ENCODE peak calls at places on chromosomes 11 and 22, in nine cellular contexts. T, M, I, H, P, E, V, Z and X are unnamed samples.

GRCh38 chr22:43515902-43516301 is 104.1 kb downstream of the MPPED1 start:
- DNase-seq in Z (no peak), M (no peak), E (no peak), I (no peak), H (no peak), V (no peak), P (no peak), T (peak), X (no peak)

GRCh38 chr11:44624761-44625221 is 59.3 kb downstream of the CD82 start:
- DNase-seq in T (peak), I (no peak), V (no peak), H (no peak), M (no peak), P (no peak), Z (no peak), E (no peak), X (no peak)

GRCh38 chr11:128424271-128424709 is 163.1 kb downstream of the ETS1 start:
- DNase-seq in I (no peak), H (no peak), V (no peak), E (peak), M (peak), T (peak), Z (peak), P (no peak), X (no peak)

GRCh38 chr11:112996924-112997323 is 35.7 kb downstream of the NCAM1 start:
- DNase-seq in M (no peak), V (no peak), E (no peak), Z (no peak), T (no peak), H (no peak), I (no peak), P (no peak), X (no peak)

GRCh38 chr22:49971232-49972162 is 10.9 kb downstream of the PIM3 start:
- DNase-seq in M (peak), T (peak), P (no peak), I (peak), V (peak), Z (peak), H (no peak), E (peak), X (no peak)

GRCh38 chr22:48576333-48577013 is 1251.2 kb downstream of the BRD1 start:
- DNase-seq in M (no peak), P (no peak), Z (peak), V (no peak), H (no peak), I (no peak), T (peak), E (no peak), X (no peak)

GRCh38 chr11:123255909-123256308 is 60.9 kb upstream of the CLMP start:
- DNase-seq in H (no peak), V (no peak), Z (no peak), T (no peak), P (no peak), I (no peak), E (peak), M (no peak), X (no peak)

GRCh38 chr11:34317666-34318065 is 40.1 kb downstream of the ABTB2 start:
- DNase-seq in V (no peak), P (no peak), E (no peak), Z (no peak), H (no peak), T (no peak), I (no peak), M (no peak), X (no peak)

GRCh38 chr22:32733196-32733595 is 68.3 kb upstream of the TIMP3 start:
- DNase-seq in Z (no peak), V (no peak), P (no peak), T (no peak), I (no peak), H (no peak), E (no peak), M (no peak), X (no peak)

GRCh38 chr22:46931881-46932280 is 169.4 kb downstream of the TBC1D22A start:
- DNase-seq in I (no peak), V (peak), Z (peak), E (no peak), H (peak), T (no peak), P (no peak), M (peak), X (no peak)

GRCh38 chr22:18112440-18112839 is 1.8 kb downstream of the TUBA8 start:
- DNase-seq in E (no peak), T (no peak), M (no peak), H (no peak), Z (no peak), P (no peak), V (no peak), I (no peak), X (no peak)

GRCh38 chr11:118918128-118918685 is 7.5 kb downstream of the BCL9L start:
- DNase-seq in T (peak), Z (peak), I (no peak), H (peak), E (peak), P (peak), V (peak), M (peak), X (no peak)

GRCh38 chr22:42080287-42080686 is 787 bp downstream of the SMDT1 start:
- DNase-seq in V (peak), E (peak), M (peak), Z (peak), I (no peak), T (no peak), P (no peak), H (peak), X (no peak)

GRCh38 chr11:762421-763072 is 14.7 kb downstream of the GATD1 start:
- DNase-seq in H (peak), P (no peak), Z (peak), T (peak), E (peak), I (no peak), V (peak), M (peak), X (no peak)

GRCh38 chr22:47805394-47805935 is 1043.0 kb downstream of the TBC1D22A start:
- DNase-seq in H (no peak), P (no peak), I (no peak), Z (no peak), E (no peak), V (no peak), T (peak), M (no peak), X (no peak)

GRCh38 chr22:41603873-41604332 is 14.3 kb upstream of the PMM1 start:
- DNase-seq in I (no peak), P (no peak), M (no peak), E (no peak), T (no peak), H (no peak), V (no peak), Z (peak), X (peak)

GRCh38 chr22:23909258-23909898 is 15.2 kb downstream of the MIF start:
- DNase-seq in I (no peak), P (no peak), H (no peak), V (no peak), M (peak), T (peak), Z (no peak), E (peak), X (no peak)

GRCh38 chr11:26286472-26287066 is 45.4 kb upstream of the ANO3 start:
- DNase-seq in I (no peak), T (peak), P (no peak), E (peak), M (peak), V (peak), H (peak), Z (peak), X (no peak)

GRCh38 chr11:108947654-108948570 is 283.0 kb downstream of the DDX10 start:
- DNase-seq in Z (peak), H (peak), V (peak), P (no peak), I (no peak), T (no peak), E (peak), M (peak), X (no peak)

GRCh38 chr11:4983851-4984250 is 10.8 kb upstream of the OR51L1 start:
- DNase-seq in H (no peak), E (no peak), T (peak), M (no peak), I (no peak), V (no peak), P (no peak), Z (no peak), X (no peak)

GRCh38 chr11:68933605-68934320 is 30.1 kb downstream of the IGHMBP2 start:
- DNase-seq in V (no peak), Z (no peak), E (no peak), P (no peak), H (no peak), T (no peak), M (no peak), I (no peak), X (no peak)

GRCh38 chr22:50481440-50482106 is at the start of gene ADM2:
- DNase-seq in Z (no peak), E (peak), T (peak), H (no peak), I (no peak), V (no peak), P (no peak), M (no peak), X (no peak)

GRCh38 chr11:111301004-111301839 is 2.9 kb downstream of the POU2AF3 start:
- DNase-seq in V (no peak), Z (no peak), I (no peak), H (no peak), M (no peak), T (no peak), P (no peak), E (no peak), X (no peak)

GRCh38 chr11:103961010-103961409 is 75.4 kb upstream of the DDI1 start:
- DNase-seq in I (no peak), T (no peak), H (peak), P (no peak), V (peak), E (peak), M (peak), Z (peak), X (no peak)

GRCh38 chr11:3723014-3723708 is 52.0 kb upstream of the CHRNA10 start:
- DNase-seq in E (peak), T (no peak), I (no peak), Z (peak), M (peak), H (peak), V (peak), P (peak), X (no peak)

GRCh38 chr11:8083871-8084281 is 2.9 kb downstream of the TUB start:
- DNase-seq in M (no peak), V (no peak), E (no peak), T (peak), I (no peak), Z (no peak), H (no peak), P (no peak), X (no peak)

GRCh38 chr11:83033367-83033766 is 38.3 kb downstream of the RAB30 start:
- DNase-seq in E (no peak), T (no peak), H (no peak), M (no peak), I (no peak), Z (no peak), P (no peak), V (no peak), X (no peak)

GRCh38 chr11:82523141-82523540 is 210.5 kb downstream of the FAM181B start:
- DNase-seq in P (no peak), Z (no peak), V (no peak), H (no peak), T (peak), M (no peak), E (no peak), I (no peak), X (no peak)

GRCh38 chr11:66488957-66489356 is 8.7 kb downstream of the DPP3 start:
- DNase-seq in I (no peak), P (no peak), M (no peak), E (no peak), Z (no peak), H (no peak), T (no peak), V (no peak), X (no peak)

GRCh38 chr11:66491315-66491935 is 11.2 kb downstream of the DPP3 start:
- DNase-seq in M (no peak), I (no peak), V (no peak), T (peak), P (no peak), Z (no peak), E (no peak), H (no peak), X (no peak)

GRCh38 chr11:66492161-66492865 is 12.1 kb downstream of the DPP3 start:
- DNase-seq in T (no peak), I (no peak), M (peak), Z (peak), E (no peak), V (no peak), H (no peak), P (no peak), X (no peak)

GRCh38 chr11:66493124-66493523 is 12.9 kb downstream of the DPP3 start:
- DNase-seq in T (no peak), H (no peak), Z (no peak), I (no peak), E (no peak), V (no peak), P (no peak), M (no peak), X (no peak)

DNA sequence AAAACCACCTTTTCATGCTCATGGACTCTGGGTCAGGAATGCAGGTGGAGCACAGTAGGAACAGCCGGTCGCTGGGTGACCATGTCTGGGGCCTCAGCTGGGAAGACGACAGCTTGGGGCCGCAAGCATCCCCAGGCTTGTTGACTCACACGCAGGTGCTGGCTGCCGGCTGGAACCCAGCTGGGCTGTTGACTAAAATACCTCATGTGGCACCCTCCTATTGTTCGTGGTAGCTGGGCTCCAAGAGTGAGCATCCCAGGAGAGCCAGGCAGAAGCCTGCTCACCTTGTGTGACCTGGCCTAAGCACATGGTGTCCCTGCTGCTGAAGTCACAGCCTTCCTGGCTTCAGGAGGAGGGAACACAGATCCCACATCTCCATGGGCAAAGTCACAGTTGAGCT is 9.4 kb downstream of the DPP3 start:
- DNase-seq in P (no peak), V (no peak), T (no peak), E (no peak), I (no peak), M (no peak), H (no peak), Z (no peak), X (no peak)
- TF ChIP-seq CTCF in P (no peak), V (no peak), T (no peak), E (no peak), I (no peak), M (no peak), H (no peak), Z (no peak), X (no peak)

GRCh38 chr22:30922151-30922611 is 46.4 kb downstream of the MORC2 start:
- DNase-seq in H (peak), Z (peak), P (no peak), T (no peak), M (peak), V (peak), E (peak), I (no peak), X (peak)
- H3K4me3 ChIP-seq in H (peak), Z (peak), P (peak), T (no peak), M (peak), V (peak), E (no peak), I (peak), X (no peak)

DNA sequence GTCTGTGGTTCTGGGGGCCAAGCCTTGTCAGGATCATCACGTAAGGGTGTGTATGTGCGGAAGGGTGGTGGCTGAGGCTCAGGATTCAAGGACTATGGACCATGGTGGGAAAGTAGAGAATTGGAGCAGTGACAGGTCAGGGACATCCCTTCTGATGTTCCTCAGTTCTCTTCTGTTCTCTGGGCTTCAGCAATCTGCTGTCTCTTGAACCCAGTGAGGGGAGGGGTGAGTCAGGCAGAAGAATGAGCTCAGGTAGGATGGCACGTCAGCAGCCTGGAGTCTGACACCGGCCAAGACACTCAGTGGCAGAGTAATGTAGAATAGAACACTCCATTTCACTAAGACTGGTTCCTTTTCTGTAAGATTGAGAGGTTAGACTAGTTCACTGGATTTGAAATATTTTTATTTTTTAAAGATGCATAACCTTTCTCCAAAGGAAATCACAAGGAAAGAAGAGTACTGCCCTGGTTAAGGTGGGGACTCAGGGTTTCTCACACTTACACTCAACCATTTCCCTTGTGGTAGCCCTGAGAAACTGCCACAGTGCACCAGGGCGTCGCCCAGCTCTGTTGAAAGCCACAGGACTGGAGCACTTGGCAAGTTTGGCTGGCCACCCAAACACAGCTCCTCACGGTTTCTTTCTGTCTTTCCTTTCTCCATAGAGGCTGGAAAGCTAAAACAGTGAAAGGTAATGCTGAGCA is 23.2 kb upstream of the MICAL2 start:
- DNase-seq in M (peak), Z (peak), H (peak), V (peak), I (no peak), E (peak), T (no peak), P (no peak), X (no peak)
- TF ChIP-seq CTCF in M (peak), Z (no peak), H (peak), V (peak), I (peak), E (no peak), T (peak), P (peak), X (peak)

DNA sequence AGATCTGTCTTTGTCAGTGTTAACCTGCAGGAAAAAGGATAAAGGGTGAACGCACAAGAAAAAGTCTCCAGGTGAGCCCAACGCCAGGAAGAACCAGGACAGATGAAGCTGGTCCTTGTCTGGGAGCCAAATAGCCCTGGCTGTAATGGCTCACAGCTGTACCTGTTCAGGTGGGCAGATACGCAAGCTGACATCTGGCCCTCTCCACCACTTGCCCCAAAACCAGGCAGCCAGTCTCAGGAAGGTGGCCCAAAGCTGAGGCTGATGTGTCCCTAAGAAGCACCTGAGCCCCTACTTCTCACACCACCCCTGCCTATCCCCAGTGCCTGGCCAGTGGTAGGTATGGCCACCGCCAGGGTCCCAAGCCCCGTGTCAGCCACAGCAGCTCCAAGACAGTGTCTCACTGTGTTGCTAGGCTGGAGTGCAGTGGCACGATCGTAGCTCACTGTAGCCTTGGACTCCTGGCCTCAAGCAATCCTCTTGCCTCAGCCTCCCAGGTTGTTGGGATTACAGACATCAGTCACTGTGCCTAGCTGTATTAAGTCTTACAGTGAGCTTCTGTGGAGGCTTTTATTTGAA is 14.8 kb downstream of the TOP3B start:
- DNase-seq in I (no peak), T (no peak), M (no peak), P (no peak), E (no peak), Z (no peak), V (no peak), H (no peak), X (no peak)
- H3K4me3 ChIP-seq in I (no peak), T (no peak), M (no peak), P (no peak), E (no peak), Z (no peak), V (no peak), H (no peak), X (no peak)